ENCODE peak calls at places on chromosomes 2 and 18, in four cellular contexts. W is stimulated activated naive CD4-positive, alpha-beta T cell; Z is nephron progenitor cell; P is stimulated activated CD8-positive, alpha-beta memory T cell treated with anti-CD3 and anti-CD28 coated beads, Interleukin-15, amount 100 ng/mL, for 1 hour. E is an unnamed sample.

GRCh38 chr2:239514753-239515152 is 113.9 kb upstream of the HDAC4 start:
- DNase-seq in W (no peak), Z (no peak), P (no peak), E (no peak)

GRCh38 chr2:240705204-240705781 is 13.6 kb downstream of the AQP12A start:
- DNase-seq in W (peak), Z (no peak), P (no peak), E (no peak)

GRCh38 chr18:3466872-3467271 is 16.9 kb downstream of the TGIF1 start:
- DNase-seq in W (peak), Z (no peak), P (no peak), E (no peak)

GRCh38 chr2:216078776-216079175 is 2.8 kb downstream of the PECR start:
- DNase-seq in W (no peak), Z (no peak), P (no peak), E (no peak)

GRCh38 chr18:7017013-7017412 is 100.6 kb downstream of the LAMA1 start:
- DNase-seq in W (no peak), Z (no peak), P (no peak), E (no peak)

GRCh38 chr2:46876741-46877384 is 38.7 kb downstream of the MCFD2 start:
- DNase-seq in W (peak), Z (no peak), P (no peak), E (peak)

GRCh38 chr2:1661891-1662605 is 82.3 kb downstream of the PXDN start:
- DNase-seq in W (no peak), Z (no peak), P (no peak), E (no peak)

GRCh38 chr2:54613794-54614257 is 109.6 kb upstream of the EML6 start:
- DNase-seq in W (no peak), Z (no peak), P (no peak), E (peak)

GRCh38 chr2:15982285-15982967 is 42.1 kb downstream of the MYCN start:
- DNase-seq in W (no peak), Z (no peak), P (no peak), E (peak)

GRCh38 chr2:203849010-203849409 is 18.6 kb upstream of the CTLA4 start:
- DNase-seq in W (no peak), Z (no peak), P (no peak), E (no peak)

GRCh38 chr18:12048010-12048826 is 45.4 kb upstream of the ANKRD62 start:
- DNase-seq in W (no peak), Z (no peak), P (no peak), E (no peak)

E was measured in COLO829.